ENCODE peak calls at places on chromosomes 2 and 18, in four cellular contexts. D is IMR-90, L is Peyer's patch, V is fibroblast of lung. Y is an unnamed sample.
A peak's percentile ranks its signal among the peaks of the same experiment; 100 is the strongest.

GRCh38 chr2:169221745-169222369 is 140.5 kb downstream of the LRP2 start:
- DNase-seq in D (no peak), L (no peak), V (peak; percentile 5), Y (no peak)

GRCh38 chr2:231364961-231365810 is 30.3 kb upstream of the B3GNT7 start:
- DNase-seq in D (peak; percentile 89), L (peak; percentile 65), V (peak; percentile 72), Y (no peak)

GRCh38 chr18:49167084-49167483 is 216.3 kb upstream of the SMAD7 start:
- DNase-seq in D (no peak), L (no peak), V (no peak), Y (no peak)

GRCh38 chr18:22173928-22174301 is 4.5 kb downstream of the GATA6 start:
- DNase-seq in D (no peak), L (no peak), V (no peak), Y (no peak)

GRCh38 chr2:215207791-215208367 is 69.5 kb upstream of the ABCA12 start:
- DNase-seq in D (no peak), L (no peak), V (no peak), Y (no peak)

GRCh38 chr2:22957441-22957840 is 427.5 kb upstream of the KLHL29 start:
- DNase-seq in D (no peak), L (no peak), V (no peak), Y (no peak)

GRCh38 chr2:235411905-235412304 is 81.9 kb upstream of the AGAP1 start:
- DNase-seq in D (no peak), L (no peak), V (no peak), Y (no peak)

GRCh38 chr2:233563663-233564430 is 2.7 kb downstream of the USP40 start:
- DNase-seq in D (peak; percentile 40), L (no peak), V (no peak), Y (no peak)

GRCh38 chr2:20065885-20066602 is 14.6 kb upstream of the LAPTM4A start:
- DNase-seq in D (peak; percentile 60), L (peak; percentile 74), V (peak; percentile 86), Y (no peak)

GRCh38 chr2:227079726-227080125 is 84.3 kb downstream of the COL4A4 start:
- DNase-seq in D (peak; percentile 5), L (no peak), V (no peak), Y (no peak)

GRCh38 chr2:216637472-216637871 is 4.3 kb downstream of the IGFBP2 start:
- DNase-seq in D (no peak), L (no peak), V (no peak), Y (no peak)

GRCh38 chr2:216635171-216635570 is 2.0 kb downstream of the IGFBP2 start:
- DNase-seq in D (no peak), L (no peak), V (no peak), Y (no peak)

GRCh38 chr2:216634317-216635148 is 1.3 kb downstream of the IGFBP2 start:
- DNase-seq in D (no peak), L (no peak), V (no peak), Y (no peak)

GRCh38 chr2:216636570-216637450 is 3.6 kb downstream of the IGFBP2 start:
- DNase-seq in D (peak; percentile 37), L (peak; percentile 83), V (peak; percentile 56), Y (no peak)

DNA sequence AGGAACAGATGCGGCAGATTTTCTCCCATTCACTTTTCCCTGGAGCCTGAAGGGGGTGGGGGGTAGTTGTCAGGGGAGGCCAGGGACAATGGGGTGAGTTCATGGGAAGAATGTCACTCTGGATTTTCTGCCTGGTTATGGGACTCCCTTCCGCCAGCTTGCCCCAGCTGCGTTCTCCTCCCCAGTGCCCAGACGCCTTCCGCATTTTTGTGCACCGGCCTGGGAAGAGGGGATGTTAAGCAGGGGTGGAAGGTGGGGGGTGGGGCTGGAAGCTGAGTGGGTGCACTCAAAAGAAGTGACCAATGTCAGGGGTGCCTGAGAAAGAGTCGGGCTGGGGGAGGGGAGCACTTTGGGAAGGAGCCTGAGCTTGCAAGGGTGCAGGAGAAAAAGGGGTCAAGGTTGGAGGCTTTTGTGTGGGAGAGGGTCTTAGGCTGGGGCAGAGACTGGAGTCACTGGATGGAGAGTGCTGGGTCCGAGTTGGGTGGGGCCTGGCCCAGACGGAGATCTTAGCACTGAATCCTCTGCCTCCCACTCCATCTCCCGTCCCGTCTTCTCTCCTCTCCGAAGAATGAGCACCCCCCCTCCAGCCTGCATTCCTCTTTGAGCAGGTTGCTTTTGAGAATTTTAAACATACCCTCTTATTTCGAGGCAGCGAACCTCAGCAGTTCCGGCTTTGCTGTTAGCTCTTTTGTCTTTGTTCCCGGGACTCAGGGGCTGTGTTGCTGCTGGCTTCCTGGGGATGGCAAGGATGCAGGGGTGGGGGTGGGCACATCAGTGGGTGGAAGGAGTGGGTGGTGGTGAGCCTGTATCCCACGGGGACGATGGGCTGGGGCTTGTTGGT is 2.7 kb downstream of the IGFBP2 start:
- DNase-seq in D (no peak), L (no peak), V (no peak), Y (no peak)
- H3K27me3 ChIP-seq in D (peaks cover 28% of the 10 kb centered on the region), L (no peaks in the 10 kb centered on the region), V (peaks cover 31% of the 10 kb centered on the region), Y (peaks cover 53% of the 10 kb centered on the region)

DNA sequence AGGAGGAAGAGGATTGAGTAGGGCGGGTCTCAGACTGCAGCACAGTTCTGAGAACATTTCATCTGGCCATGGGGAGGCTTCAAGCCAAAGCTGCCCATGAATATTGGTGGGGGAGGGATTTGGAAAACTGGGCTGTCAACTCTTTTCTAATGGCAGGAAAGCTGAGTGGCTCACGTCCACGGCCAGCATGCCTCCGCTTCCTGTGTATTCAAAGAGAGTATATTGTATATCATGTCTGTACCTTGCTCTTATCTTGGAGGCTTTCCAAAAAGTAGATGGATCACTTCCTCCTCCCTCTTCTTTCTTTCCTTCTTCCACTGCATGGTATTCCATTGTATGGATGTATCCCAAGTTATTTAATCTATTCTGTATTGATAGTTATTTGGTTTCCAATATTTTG is 24.4 kb downstream of the MC2R start:
- DNase-seq in D (no peak), L (no peak), V (no peak), Y (no peak)
- H3K9me3 ChIP-seq in D (peaks cover 22% of the 10 kb centered on the region), L (no peaks in the 10 kb centered on the region), V (no peaks in the 10 kb centered on the region), Y (no peaks in the 10 kb centered on the region)

DNA sequence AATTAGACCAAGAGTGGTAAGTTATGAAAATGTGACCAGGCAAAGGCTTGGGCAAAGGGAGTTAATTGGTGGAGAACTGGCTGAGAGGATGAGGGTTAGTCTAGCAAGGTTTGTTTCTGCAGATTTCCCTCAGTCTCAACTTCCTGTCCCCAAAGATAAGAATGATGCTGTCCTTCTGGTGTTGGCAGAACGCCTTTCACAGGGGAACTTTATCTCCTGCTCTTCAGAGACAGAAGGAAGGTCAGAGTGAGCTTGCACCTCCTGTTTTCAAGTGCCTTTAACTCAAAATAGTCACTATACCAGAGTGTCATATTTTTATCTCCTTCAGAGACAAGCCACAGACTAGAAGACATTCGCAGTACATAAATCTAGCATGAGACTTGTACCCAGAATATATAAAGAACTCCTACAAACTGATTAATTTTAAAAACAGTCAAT is 95.7 kb downstream of the TEX51 start:
- DNase-seq in D (no peak), L (no peak), V (no peak), Y (no peak)
- H3K27me3 ChIP-seq in D (peaks cover 26% of the 10 kb centered on the region), L (no peaks in the 10 kb centered on the region), V (peaks cover 5% of the 10 kb centered on the region), Y (peaks cover 17% of the 10 kb centered on the region)

DNA sequence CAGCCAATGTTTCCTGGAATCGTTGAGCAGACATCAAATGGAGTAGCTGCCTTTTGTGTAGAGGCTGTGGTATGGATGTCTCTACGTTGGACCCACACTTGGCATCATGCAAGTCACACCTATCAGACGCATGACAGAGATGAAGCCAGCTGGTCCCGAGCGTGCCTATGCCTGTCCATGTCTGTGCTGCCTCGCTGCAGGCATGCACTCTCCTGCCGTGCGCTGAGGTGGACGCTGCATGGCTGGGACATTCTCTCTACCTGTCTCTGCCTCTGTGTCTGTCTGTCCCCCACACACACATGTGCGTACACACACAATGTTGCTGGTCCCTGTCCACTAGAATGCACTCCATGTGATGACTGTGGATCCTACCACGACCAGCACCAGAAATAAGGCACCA is 514.2 kb upstream of the MYT1L start:
- DNase-seq in D (no peak), L (no peak), V (no peak), Y (no peak)
- H3K9me3 ChIP-seq in D (peaks cover 60% of the 10 kb centered on the region), L (no peaks in the 10 kb centered on the region), V (no peaks in the 10 kb centered on the region), Y (no peaks in the 10 kb centered on the region)

GRCh38 chr2:37682473-37682872 is 11.0 kb upstream of the CDC42EP3 start:
- DNase-seq in D (no peak), L (no peak), V (no peak), Y (no peak)
- H3K27me3 ChIP-seq in D (no peaks in the 10 kb centered on the region), L (no peaks in the 10 kb centered on the region), V (no peaks in the 10 kb centered on the region), Y (no peaks in the 10 kb centered on the region)

Y was measured in CD4-positive, alpha-beta T cell.